ENCODE peak calls at places on chromosome 1, in seven cellular contexts. D, J, I, Z, E, R and X are unnamed samples.

GRCh38 chr1:30511106-30511505 is 212.3 kb downstream of the MATN1 start:
- DNase-seq in D (no peak), J (no peak), I (no peak), Z (no peak), E (no peak), R (no peak), X (no peak)

GRCh38 chr1:46302091-46303037 is 1.1 kb downstream of the LRRC41 start:
- DNase-seq in D (peak; percentile 79), J (no peak), I (peak; percentile 76), Z (no peak), E (peak; percentile 80), R (peak; percentile 23), X (no peak)

GRCh38 chr1:199157494-199157893 is 518.7 kb downstream of the PTPRC start:
- DNase-seq in D (no peak), J (peak; percentile 3), I (no peak), Z (no peak), E (no peak), R (no peak), X (peak; percentile 60)

GRCh38 chr1:190540366-190540765 is 62.7 kb upstream of the BRINP3 start:
- DNase-seq in D (no peak), J (no peak), I (no peak), Z (no peak), E (no peak), R (no peak), X (no peak)

GRCh38 chr1:153790282-153790995 is 15.2 kb downstream of the SLC27A3 start:
- DNase-seq in D (no peak), J (no peak), I (no peak), Z (no peak), E (no peak), R (no peak), X (no peak)

GRCh38 chr1:229714964-229715603 is 89.0 kb downstream of the URB2 start:
- DNase-seq in D (peak; percentile 76), J (peak; percentile 37), I (peak; percentile 50), Z (no peak), E (no peak), R (peak; percentile 37), X (peak; percentile 94)

GRCh38 chr1:226662704-226663326 is 76.3 kb downstream of the ITPKB start:
- DNase-seq in D (no peak), J (peak; percentile 46), I (peak; percentile 38), Z (peak; percentile 99), E (peak; percentile 78), R (no peak), X (no peak)

GRCh38 chr1:56424744-56425493 is 154.4 kb downstream of the PLPP3 start:
- DNase-seq in D (no peak), J (peak; percentile 36), I (peak; percentile 14), Z (no peak), E (no peak), R (peak; percentile 76), X (no peak)

GRCh38 chr1:4960782-4961475 is 306.5 kb downstream of the AJAP1 start:
- DNase-seq in D (no peak), J (no peak), I (no peak), Z (no peak), E (no peak), R (no peak), X (no peak)

GRCh38 chr1:41386190-41386518 is 24.9 kb downstream of the FOXO6 start:
- DNase-seq in D (no peak), J (no peak), I (no peak), Z (no peak), E (no peak), R (no peak), X (no peak)

GRCh38 chr1:99370476-99370875 is 106.2 kb downstream of the PLPPR4 start:
- DNase-seq in D (no peak), J (no peak), I (no peak), Z (no peak), E (no peak), R (no peak), X (no peak)

GRCh38 chr1:184986250-184986649 is 11.9 kb upstream of the NIBAN1 start:
- DNase-seq in D (no peak), J (no peak), I (no peak), Z (no peak), E (no peak), R (no peak), X (peak; percentile 85)

GRCh38 chr1:79079770-79080169 is 73.2 kb upstream of the ADGRL4 start:
- DNase-seq in D (no peak), J (peak; percentile 23), I (no peak), Z (no peak), E (no peak), R (no peak), X (no peak)

GRCh38 chr1:36322786-36323635 is 434 bp downstream of the EVA1B start:
- DNase-seq in D (peak; percentile 79), J (no peak), I (peak; percentile 77), Z (no peak), E (peak; percentile 81), R (no peak), X (no peak)

GRCh38 chr1:31586376-31587327 is 10.3 kb downstream of the TINAGL1 start:
- DNase-seq in D (peak; percentile 50), J (no peak), I (no peak), Z (no peak), E (no peak), R (no peak), X (no peak)

GRCh38 chr1:110672001-110672752 is 2.6 kb downstream of the KCNA3 start:
- DNase-seq in D (peak; percentile 52), J (no peak), I (peak; percentile 51), Z (no peak), E (peak; percentile 83), R (no peak), X (no peak)

GRCh38 chr1:29124366-29125236 is 898 bp upstream of the TMEM200B start:
- DNase-seq in D (peak; percentile 93), J (peak; percentile 46), I (peak; percentile 99), Z (no peak), E (peak; percentile 96), R (peak; percentile 56), X (peak; percentile 40)

GRCh38 chr1:194045416-194045815 is 859.0 kb upstream of the B3GALT2 start:
- DNase-seq in D (no peak), J (no peak), I (no peak), Z (no peak), E (no peak), R (no peak), X (no peak)

GRCh38 chr1:116474921-116475849 is 95.6 kb downstream of the CD58 start:
- DNase-seq in D (no peak), J (no peak), I (no peak), Z (no peak), E (no peak), R (peak; percentile 98), X (no peak)

GRCh38 chr1:9413143-9413876 is 120.6 kb downstream of the SPSB1 start:
- DNase-seq in D (peak; percentile 59), J (peak; percentile 56), I (no peak), Z (peak; percentile 89), E (peak; percentile 46), R (no peak), X (no peak)

DNA sequence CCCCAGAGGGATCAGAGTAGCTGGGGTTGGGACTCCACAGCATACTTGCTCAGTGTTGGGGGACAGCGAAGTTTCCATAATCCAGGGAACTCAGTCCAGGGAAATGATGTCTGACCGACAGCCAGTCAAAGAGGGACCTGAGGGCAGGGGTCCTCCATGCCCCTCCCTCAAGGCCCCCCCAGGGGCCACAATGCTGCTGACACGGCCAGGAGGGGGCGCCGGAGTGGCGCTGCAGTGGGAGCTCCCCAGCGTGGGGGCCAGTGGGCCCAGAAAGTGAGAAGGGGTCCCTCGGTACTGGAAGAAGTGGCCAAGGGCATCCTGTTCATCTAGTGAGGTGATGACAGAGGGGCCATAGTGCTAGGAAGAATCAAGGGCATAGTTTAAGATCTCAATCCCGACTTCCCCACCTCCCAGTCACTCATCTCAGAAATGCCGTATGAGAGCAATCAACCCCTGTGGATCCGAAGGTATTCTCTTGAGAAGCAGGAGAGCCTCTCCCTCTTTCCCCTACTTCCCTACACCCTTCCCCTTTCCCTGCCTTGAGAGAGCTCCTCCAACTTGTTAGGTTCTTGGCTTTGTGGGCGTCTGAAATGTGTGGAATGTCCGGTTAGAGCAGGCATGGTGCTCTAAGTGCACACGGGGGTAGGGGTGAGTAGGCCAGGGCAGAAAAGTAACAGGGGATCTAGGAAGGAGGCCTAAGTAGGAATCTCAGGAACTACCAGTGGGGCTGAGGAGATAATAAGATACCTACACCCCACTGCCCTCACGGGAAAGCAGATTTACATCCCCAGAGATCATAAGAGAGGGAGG is 4.1 kb downstream of the NUDT17 start:
- DNase-seq in D (peak; percentile 77), J (no peak), I (peak; percentile 48), Z (no peak), E (peak; percentile 55), R (no peak), X (peak; percentile 54)
- TF ChIP-seq JUND in D (no peak), J (no peak), I (no peak), Z (no peak), E (no peak), R (no peak), X (no peak)

GRCh38 chr1:111814642-111815041 is 58.9 kb downstream of the DDX20 start:
- DNase-seq in D (no peak), J (no peak), I (peak; percentile 39), Z (no peak), E (no peak), R (no peak), X (no peak)
- TF ChIP-seq JUND in D (no peak), J (no peak), I (no peak), Z (no peak), E (no peak), R (no peak), X (no peak)

DNA sequence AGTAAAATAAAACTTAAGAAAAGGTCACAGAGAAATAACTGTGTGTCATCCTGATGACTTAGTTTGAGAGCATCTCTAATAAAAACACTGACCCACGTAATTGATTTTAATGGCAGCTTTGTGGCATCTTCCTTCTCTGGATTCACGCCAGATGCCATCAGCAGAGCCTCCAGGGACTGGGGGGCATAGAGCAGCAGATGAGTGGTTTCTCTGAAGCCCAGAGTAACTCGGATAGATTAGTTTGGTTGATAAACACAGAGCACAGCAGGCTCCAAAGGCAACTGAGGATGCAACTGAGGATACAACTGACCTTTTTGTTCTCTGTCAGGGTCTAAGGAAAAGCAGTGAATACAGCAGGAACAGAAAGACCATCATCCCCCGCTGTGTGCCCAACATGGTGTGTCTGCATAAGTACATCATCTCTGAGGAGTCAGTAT is 180.8 kb downstream of the RPS6KC1 start:
- DNase-seq in D (peak; percentile 71), J (no peak), I (no peak), Z (no peak), E (peak; percentile 68), R (no peak), X (no peak)
- TF ChIP-seq JUND in D (no peak), J (no peak), I (no peak), Z (no peak), E (peak; percentile 33), R (no peak), X (no peak)

GRCh38 chr1:1021010-1021845 is 1.3 kb downstream of the AGRN start:
- DNase-seq in D (no peak), J (no peak), I (peak; percentile 75), Z (no peak), E (peak; percentile 75), R (no peak), X (no peak)
- TF ChIP-seq JUND in D (no peak), J (no peak), I (peak; percentile 17), Z (no peak), E (no peak), R (no peak), X (no peak)